ENCODE peak calls at places on chromosomes 3 and 15, in ten cellular contexts. T, O, N, W, I, G, A, S, Q and L are unnamed samples.

GRCh38 chr15:76330281-76330680 is 6.3 kb upstream of the ISL2 start:
- DNase-seq in O (no peak), A (no peak), N (no peak), W (no peak), Q (no peak), S (peak), G (no peak), T (peak), I (no peak), L (peak)

GRCh38 chr3:72907851-72908620 is 20.2 kb downstream of the GXYLT2 start:
- DNase-seq in O (no peak), N (no peak), W (peak), S (peak), A (no peak), T (peak), I (no peak), Q (no peak), G (no peak), L (no peak)

GRCh38 chr3:179921500-179921899 is 115.2 kb downstream of the PEX5L start:
- DNase-seq in I (no peak), O (no peak), N (peak), S (no peak), Q (no peak), G (no peak), W (no peak), A (no peak), T (no peak), L (no peak)

GRCh38 chr3:43768594-43768993 is 77.9 kb downstream of the ABHD5 start:
- DNase-seq in N (no peak), S (no peak), G (no peak), A (no peak), O (no peak), I (no peak), W (peak), T (peak), Q (no peak), L (peak)

GRCh38 chr3:103006541-103006940 is 571.7 kb downstream of the ZPLD1 start:
- DNase-seq in O (no peak), N (no peak), Q (no peak), T (no peak), I (no peak), S (no peak), A (no peak), G (no peak), W (no peak), L (no peak)

GRCh38 chr3:3625461-3626271 is 173.6 kb upstream of the LRRN1 start:
- DNase-seq in S (no peak), T (no peak), A (no peak), O (no peak), G (no peak), N (no peak), Q (no peak), W (no peak), I (no peak), L (no peak)

GRCh38 chr15:53978248-53978906 is at the start of gene UNC13C:
- DNase-seq in T (no peak), A (no peak), Q (no peak), S (no peak), O (no peak), I (no peak), N (no peak), G (peak), W (no peak), L (peak)

GRCh38 chr15:90598053-90598577 is 68.4 kb downstream of the CRTC3 start:
- DNase-seq in O (no peak), N (peak), I (no peak), S (no peak), A (no peak), G (no peak), W (peak), Q (no peak), T (no peak), L (peak)

GRCh38 chr15:77568014-77568959 is 64.4 kb downstream of the LINGO1 start:
- DNase-seq in G (no peak), T (no peak), Q (no peak), W (no peak), O (no peak), N (no peak), S (no peak), I (no peak), A (no peak), L (no peak)

GRCh38 chr3:126320517-126321293 is 36.5 kb downstream of the KLF15 start:
- DNase-seq in A (no peak), W (no peak), I (no peak), Q (no peak), S (no peak), O (no peak), N (no peak), T (no peak), G (no peak), L (no peak)

GRCh38 chr15:74307827-74308642 is 59.4 kb downstream of the CYP11A1 start:
- DNase-seq in S (peak), O (no peak), G (peak), I (no peak), Q (no peak), T (peak), A (no peak), W (peak), N (peak), L (peak)

GRCh38 chr15:48385431-48385830 is 54.2 kb downstream of the DUT start:
- DNase-seq in N (no peak), O (no peak), G (no peak), I (no peak), T (no peak), W (peak), Q (no peak), A (no peak), S (peak), L (no peak)

GRCh38 chr3:38354588-38355344 is 8.2 kb downstream of the XYLB start:
- DNase-seq in I (no peak), S (peak), Q (no peak), N (no peak), O (no peak), T (peak), W (no peak), A (no peak), G (no peak), L (peak)

GRCh38 chr15:60721706-60722105 is 242.8 kb upstream of the ICE2 start:
- DNase-seq in W (no peak), A (no peak), G (no peak), Q (no peak), S (no peak), O (no peak), N (no peak), I (no peak), T (no peak), L (no peak)

GRCh38 chr3:88058322-88058592 is 548 bp downstream of the CGGBP1 start:
- DNase-seq in T (peak), A (no peak), I (no peak), S (no peak), N (no peak), W (no peak), G (no peak), Q (no peak), O (no peak), L (no peak)

GRCh38 chr3:17643691-17644090 is 98.7 kb downstream of the TBC1D5 start:
- DNase-seq in O (no peak), W (no peak), I (no peak), Q (no peak), N (no peak), G (no peak), T (no peak), S (peak), A (no peak), L (no peak)

GRCh38 chr3:115986555-115987207 is 363.4 kb downstream of the GAP43 start:
- DNase-seq in I (no peak), Q (no peak), N (no peak), A (no peak), T (peak), O (no peak), W (no peak), S (no peak), G (peak), L (peak)

GRCh38 chr3:152100491-152101086 is 168.1 kb upstream of the MBNL1 start:
- DNase-seq in A (no peak), O (no peak), G (no peak), S (no peak), N (peak), W (no peak), Q (no peak), T (no peak), I (no peak), L (no peak)

GRCh38 chr15:72098076-72098475 is 19.9 kb downstream of the MYO9A start:
- DNase-seq in N (no peak), Q (no peak), O (no peak), T (no peak), W (no peak), I (no peak), S (no peak), A (no peak), G (no peak), L (no peak)

GRCh38 chr3:184506579-184506978 is 55.0 kb upstream of the EPHB3 start:
- DNase-seq in Q (no peak), G (no peak), I (no peak), N (no peak), W (no peak), O (no peak), T (peak), S (no peak), A (no peak), L (peak)

GRCh38 chr3:115784739-115785571 is 161.6 kb downstream of the GAP43 start:
- DNase-seq in A (no peak), O (no peak), S (no peak), I (no peak), Q (no peak), G (no peak), W (no peak), N (no peak), T (peak), L (peak)

GRCh38 chr3:172330413-172330812 is 117.8 kb downstream of the GHSR start:
- DNase-seq in N (no peak), T (no peak), W (no peak), A (no peak), I (no peak), Q (no peak), O (no peak), S (no peak), G (no peak), L (no peak)

GRCh38 chr3:195212033-195212748 is 58.8 kb downstream of the XXYLT1 start:
- DNase-seq in G (no peak), O (no peak), S (no peak), W (peak), T (no peak), Q (no peak), I (no peak), N (no peak), A (no peak), L (no peak)